ENCODE peak calls at places on chromosomes 5 and 9, in six cellular contexts. One of them, this sample, is unnamed.

GRCh38 chr9:120931278-120932085 is 4.9 kb upstream of the TRAF1 start:
- DNase-seq in EL: peak
- DNase-seq in stimulated activated CD8-positive, alpha-beta memory T cell treated with anti-CD3 and anti-CD28 coated beads, Interleukin-15, amount 100 ng/mL, for 4 hours: peak
- DNase-seq in stimulated activated CD4-positive, alpha-beta T cell treated with anti-CD3 and anti-CD28 coated beads, Interleukin-2, amount 100 ng/mL, for 48 hours: no peak
- DNase-seq in activated naive CD4-positive, alpha-beta T cell: peak
- DNase-seq in heart left ventricle: no peak
- DNase-seq in this sample: no peak

GRCh38 chr9:12935714-12936113 is 160.9 kb downstream of the LURAP1L start:
- DNase-seq in EL: no peak
- DNase-seq in stimulated activated CD8-positive, alpha-beta memory T cell treated with anti-CD3 and anti-CD28 coated beads, Interleukin-15, amount 100 ng/mL, for 4 hours: no peak
- DNase-seq in stimulated activated CD4-positive, alpha-beta T cell treated with anti-CD3 and anti-CD28 coated beads, Interleukin-2, amount 100 ng/mL, for 48 hours: no peak
- DNase-seq in activated naive CD4-positive, alpha-beta T cell: no peak
- DNase-seq in heart left ventricle: no peak
- DNase-seq in this sample: no peak

GRCh38 chr5:76438025-76438424 is 34.9 kb downstream of the IQGAP2 start:
- DNase-seq in EL: no peak
- DNase-seq in stimulated activated CD8-positive, alpha-beta memory T cell treated with anti-CD3 and anti-CD28 coated beads, Interleukin-15, amount 100 ng/mL, for 4 hours: no peak
- DNase-seq in stimulated activated CD4-positive, alpha-beta T cell treated with anti-CD3 and anti-CD28 coated beads, Interleukin-2, amount 100 ng/mL, for 48 hours: no peak
- DNase-seq in activated naive CD4-positive, alpha-beta T cell: no peak
- DNase-seq in heart left ventricle: no peak
- DNase-seq in this sample: no peak

GRCh38 chr5:62315376-62316049 is 9.5 kb downstream of the KIF2A start:
- DNase-seq in EL: peak
- DNase-seq in stimulated activated CD8-positive, alpha-beta memory T cell treated with anti-CD3 and anti-CD28 coated beads, Interleukin-15, amount 100 ng/mL, for 4 hours: no peak
- DNase-seq in stimulated activated CD4-positive, alpha-beta T cell treated with anti-CD3 and anti-CD28 coated beads, Interleukin-2, amount 100 ng/mL, for 48 hours: no peak
- DNase-seq in activated naive CD4-positive, alpha-beta T cell: no peak
- DNase-seq in heart left ventricle: no peak
- DNase-seq in this sample: no peak

GRCh38 chr5:142133382-142134206 is 25.0 kb downstream of the NDFIP1 start:
- DNase-seq in EL: no peak
- DNase-seq in stimulated activated CD8-positive, alpha-beta memory T cell treated with anti-CD3 and anti-CD28 coated beads, Interleukin-15, amount 100 ng/mL, for 4 hours: no peak
- DNase-seq in stimulated activated CD4-positive, alpha-beta T cell treated with anti-CD3 and anti-CD28 coated beads, Interleukin-2, amount 100 ng/mL, for 48 hours: no peak
- DNase-seq in activated naive CD4-positive, alpha-beta T cell: no peak
- DNase-seq in heart left ventricle: no peak
- DNase-seq in this sample: no peak

GRCh38 chr5:33854733-33855151 is 37.0 kb downstream of the ADAMTS12 start:
- DNase-seq in EL: peak
- DNase-seq in stimulated activated CD8-positive, alpha-beta memory T cell treated with anti-CD3 and anti-CD28 coated beads, Interleukin-15, amount 100 ng/mL, for 4 hours: no peak
- DNase-seq in stimulated activated CD4-positive, alpha-beta T cell treated with anti-CD3 and anti-CD28 coated beads, Interleukin-2, amount 100 ng/mL, for 48 hours: no peak
- DNase-seq in activated naive CD4-positive, alpha-beta T cell: no peak
- DNase-seq in heart left ventricle: no peak
- DNase-seq in this sample: no peak

GRCh38 chr5:103375356-103375755 is 116.8 kb downstream of the MACIR start:
- DNase-seq in EL: peak
- DNase-seq in stimulated activated CD8-positive, alpha-beta memory T cell treated with anti-CD3 and anti-CD28 coated beads, Interleukin-15, amount 100 ng/mL, for 4 hours: no peak
- DNase-seq in stimulated activated CD4-positive, alpha-beta T cell treated with anti-CD3 and anti-CD28 coated beads, Interleukin-2, amount 100 ng/mL, for 48 hours: no peak
- DNase-seq in activated naive CD4-positive, alpha-beta T cell: no peak
- DNase-seq in heart left ventricle: no peak
- DNase-seq in this sample: no peak

GRCh38 chr9:35689601-35690446 is at the start of gene TPM2:
- DNase-seq in EL: peak
- DNase-seq in stimulated activated CD8-positive, alpha-beta memory T cell treated with anti-CD3 and anti-CD28 coated beads, Interleukin-15, amount 100 ng/mL, for 4 hours: no peak
- DNase-seq in stimulated activated CD4-positive, alpha-beta T cell treated with anti-CD3 and anti-CD28 coated beads, Interleukin-2, amount 100 ng/mL, for 48 hours: no peak
- DNase-seq in activated naive CD4-positive, alpha-beta T cell: no peak
- DNase-seq in heart left ventricle: peak
- DNase-seq in this sample: no peak

GRCh38 chr5:85515588-85515987 is 1102.2 kb upstream of the COX7C start:
- DNase-seq in EL: no peak
- DNase-seq in stimulated activated CD8-positive, alpha-beta memory T cell treated with anti-CD3 and anti-CD28 coated beads, Interleukin-15, amount 100 ng/mL, for 4 hours: no peak
- DNase-seq in stimulated activated CD4-positive, alpha-beta T cell treated with anti-CD3 and anti-CD28 coated beads, Interleukin-2, amount 100 ng/mL, for 48 hours: no peak
- DNase-seq in activated naive CD4-positive, alpha-beta T cell: no peak
- DNase-seq in heart left ventricle: no peak
- DNase-seq in this sample: no peak

GRCh38 chr9:91036826-91037510 is 235.3 kb downstream of the SYK start:
- DNase-seq in EL: peak
- DNase-seq in stimulated activated CD8-positive, alpha-beta memory T cell treated with anti-CD3 and anti-CD28 coated beads, Interleukin-15, amount 100 ng/mL, for 4 hours: peak
- DNase-seq in stimulated activated CD4-positive, alpha-beta T cell treated with anti-CD3 and anti-CD28 coated beads, Interleukin-2, amount 100 ng/mL, for 48 hours: peak
- DNase-seq in activated naive CD4-positive, alpha-beta T cell: peak
- DNase-seq in heart left ventricle: peak
- DNase-seq in this sample: peak

GRCh38 chr9:94768766-94769165 is 42.3 kb downstream of the AOPEP start:
- DNase-seq in EL: no peak
- DNase-seq in stimulated activated CD8-positive, alpha-beta memory T cell treated with anti-CD3 and anti-CD28 coated beads, Interleukin-15, amount 100 ng/mL, for 4 hours: no peak
- DNase-seq in stimulated activated CD4-positive, alpha-beta T cell treated with anti-CD3 and anti-CD28 coated beads, Interleukin-2, amount 100 ng/mL, for 48 hours: no peak
- DNase-seq in activated naive CD4-positive, alpha-beta T cell: no peak
- DNase-seq in heart left ventricle: no peak
- DNase-seq in this sample: no peak